ENCODE peak calls at places on chromosome 2, in nine cellular contexts. V is nucleus accumbens; P is HCEC 1CT; G is ELF-1; M is choroid plexus epithelial cell; J is thoracic aorta; N is activated CD4-positive, alpha-beta T cell treated with anti-CD3 and anti-CD28 coated beads, Interleukin-2, amount 50 U/mL, for 4 hours; W is sciatic nerve; I is foreskin fibroblast. A is an unnamed sample.

GRCh38 chr2:227804970-227805369 is 8.7 kb upstream of the CCL20 start:
- DNase-seq in V (no peak), G (peak; percentile 16), P (no peak), J (no peak), W (no peak), M (peak; percentile 31), I (no peak), N (peak; percentile 19), A (no peak)

GRCh38 chr2:11939523-11939922 is 193.1 kb downstream of the LPIN1 start:
- DNase-seq in P (no peak), I (no peak), G (no peak), N (no peak), J (no peak), V (no peak), M (no peak), W (no peak), A (no peak)

GRCh38 chr2:120712180-120712678 is 23.4 kb upstream of the GLI2 start:
- DNase-seq in V (no peak), P (no peak), W (no peak), J (no peak), N (no peak), I (no peak), M (peak; percentile 20), G (no peak), A (no peak)

GRCh38 chr2:85737481-85737880 is 16.3 kb upstream of the ATOH8 start:
- DNase-seq in G (peak; percentile 27), W (peak; percentile 86), N (no peak), M (peak; percentile 89), J (peak; percentile 85), V (no peak), P (peak; percentile 89), I (peak; percentile 91), A (no peak)

GRCh38 chr2:240300840-240301239 is 134.6 kb upstream of the GPC1 start:
- DNase-seq in J (no peak), I (no peak), M (no peak), P (no peak), V (no peak), W (peak; percentile 8), N (no peak), G (no peak), A (no peak)

GRCh38 chr2:27294928-27295327 is 12.7 kb downstream of the TRIM54 start:
- DNase-seq in J (no peak), P (no peak), I (no peak), N (no peak), M (no peak), G (no peak), W (no peak), V (no peak), A (no peak)

GRCh38 chr2:177283871-177284270 is 19.3 kb upstream of the NFE2L2 start:
- DNase-seq in G (no peak), I (no peak), N (no peak), P (no peak), W (no peak), J (no peak), M (no peak), V (no peak), A (no peak)

GRCh38 chr2:168613510-168613909 is 157.4 kb downstream of the CERS6 start:
- DNase-seq in M (no peak), P (no peak), J (no peak), N (no peak), W (no peak), G (no peak), V (no peak), I (no peak), A (no peak)

GRCh38 chr2:100285691-100286090 is 36.6 kb downstream of the LONRF2 start:
- DNase-seq in G (no peak), M (peak; percentile 47), N (no peak), W (no peak), V (no peak), J (no peak), I (peak; percentile 23), P (no peak), A (no peak)

GRCh38 chr2:229270551-229271410 is at the start of gene PID1:
- DNase-seq in I (peak; percentile 67), G (peak; percentile 22), J (no peak), P (peak; percentile 67), V (no peak), M (peak; percentile 61), N (no peak), W (no peak), A (no peak)

GRCh38 chr2:140457483-140457882 is 1673.3 kb downstream of the LRP1B start:
- DNase-seq in I (no peak), N (no peak), P (no peak), V (no peak), M (peak; percentile 40), W (no peak), J (no peak), G (no peak), A (no peak)

GRCh38 chr2:225620227-225620626 is 220.7 kb downstream of the NYAP2 start:
- DNase-seq in W (no peak), G (no peak), V (no peak), M (no peak), J (no peak), I (no peak), N (no peak), P (no peak), A (no peak)

GRCh38 chr2:236026839-236027238 is 141.3 kb downstream of the GBX2 start:
- DNase-seq in P (no peak), J (no peak), I (no peak), V (no peak), G (no peak), W (no peak), N (no peak), M (no peak), A (no peak)

GRCh38 chr2:134445116-134445515 is 191.2 kb downstream of the MGAT5 start:
- DNase-seq in G (no peak), M (no peak), J (no peak), I (no peak), N (no peak), P (no peak), V (no peak), W (no peak), A (no peak)

GRCh38 chr2:11710210-11710609 is 36.2 kb upstream of the LPIN1 start:
- DNase-seq in I (peak; percentile 75), M (peak; percentile 91), W (no peak), P (peak; percentile 72), V (no peak), J (no peak), G (no peak), N (no peak), A (no peak)

GRCh38 chr2:84674586-84674985 is 158.3 kb downstream of the DNAH6 start:
- DNase-seq in V (no peak), I (no peak), G (no peak), P (no peak), N (no peak), M (no peak), W (no peak), J (no peak), A (no peak)

GRCh38 chr2:25692737-25693445 is 19.5 kb upstream of the DTNB start:
- DNase-seq in V (no peak), N (no peak), J (no peak), W (no peak), I (peak; percentile 36), G (no peak), M (no peak), P (no peak), A (no peak)

GRCh38 chr2:35794766-35795448 is 560.7 kb upstream of the CRIM1 start:
- DNase-seq in N (no peak), W (no peak), M (no peak), P (no peak), G (no peak), I (no peak), V (no peak), J (no peak), A (no peak)

GRCh38 chr2:102238039-102238756 is 51.4 kb downstream of the IL1RL2 start:
- DNase-seq in V (no peak), N (no peak), M (peak; percentile 83), I (peak; percentile 69), W (no peak), G (no peak), P (peak; percentile 87), J (no peak), A (no peak)

GRCh38 chr2:161586517-161587167 is 37.6 kb upstream of the SLC4A10 start:
- DNase-seq in G (no peak), M (peak; percentile 52), V (no peak), I (peak; percentile 1), W (no peak), N (no peak), P (peak; percentile 23), J (no peak), A (peak; percentile 28)